ENCODE peak calls at places on chromosomes 3 and 15, in six cellular contexts. One of them, this sample, is unnamed.

GRCh38 chr15:33013827-33014445 is 180.6 kb downstream of the FMN1 start:
- DNase-seq in astrocyte: peak
- DNase-seq in GM23338: no peak
- DNase-seq in BE2C: no peak
- DNase-seq in ovary: no peak
- DNase-seq in foreskin fibroblast: peak
- DNase-seq in this sample: no peak

GRCh38 chr15:46080018-46080417 is 445.2 kb downstream of the SQOR start:
- DNase-seq in astrocyte: no peak
- DNase-seq in GM23338: peak
- DNase-seq in BE2C: peak
- DNase-seq in ovary: no peak
- DNase-seq in foreskin fibroblast: peak
- DNase-seq in this sample: no peak

GRCh38 chr3:63429905-63430304 is 151.8 kb downstream of the SYNPR start:
- DNase-seq in astrocyte: no peak
- DNase-seq in GM23338: no peak
- DNase-seq in BE2C: no peak
- DNase-seq in ovary: no peak
- DNase-seq in foreskin fibroblast: no peak
- DNase-seq in this sample: no peak

GRCh38 chr3:170594528-170594927 is 8.7 kb upstream of the SLC7A14 start:
- DNase-seq in astrocyte: no peak
- DNase-seq in GM23338: no peak
- DNase-seq in BE2C: no peak
- DNase-seq in ovary: no peak
- DNase-seq in foreskin fibroblast: no peak
- DNase-seq in this sample: no peak

GRCh38 chr15:78934063-78935023 is 10.5 kb downstream of the CTSH start:
- DNase-seq in astrocyte: peak
- DNase-seq in GM23338: no peak
- DNase-seq in BE2C: no peak
- DNase-seq in ovary: peak
- DNase-seq in foreskin fibroblast: no peak
- DNase-seq in this sample: no peak

GRCh38 chr3:141901914-141902313 is 25.5 kb downstream of the ATP1B3 start:
- DNase-seq in astrocyte: no peak
- DNase-seq in GM23338: no peak
- DNase-seq in BE2C: no peak
- DNase-seq in ovary: no peak
- DNase-seq in foreskin fibroblast: no peak
- DNase-seq in this sample: no peak

GRCh38 chr3:139301183-139301582 is 42.6 kb upstream of the MRPS22 start:
- DNase-seq in astrocyte: peak
- DNase-seq in GM23338: no peak
- DNase-seq in BE2C: no peak
- DNase-seq in ovary: no peak
- DNase-seq in foreskin fibroblast: no peak
- DNase-seq in this sample: no peak

GRCh38 chr3:110859340-110859739 is 212.3 kb upstream of the NECTIN3 start:
- DNase-seq in astrocyte: no peak
- DNase-seq in GM23338: no peak
- DNase-seq in BE2C: peak
- DNase-seq in ovary: no peak
- DNase-seq in foreskin fibroblast: no peak
- DNase-seq in this sample: no peak

GRCh38 chr15:48566669-48567068 is 78.8 kb downstream of the FBN1 start:
- DNase-seq in astrocyte: peak
- DNase-seq in GM23338: peak
- DNase-seq in BE2C: no peak
- DNase-seq in ovary: no peak
- DNase-seq in foreskin fibroblast: peak
- DNase-seq in this sample: no peak

GRCh38 chr15:45450468-45450867 is 72.1 kb downstream of the SLC30A4 start:
- DNase-seq in astrocyte: no peak
- DNase-seq in GM23338: no peak
- DNase-seq in BE2C: no peak
- DNase-seq in ovary: no peak
- DNase-seq in foreskin fibroblast: no peak
- DNase-seq in this sample: no peak

GRCh38 chr3:19994796-19995195 is 17.3 kb downstream of the PP2D1 start:
- DNase-seq in astrocyte: peak
- DNase-seq in GM23338: no peak
- DNase-seq in BE2C: no peak
- DNase-seq in ovary: no peak
- DNase-seq in foreskin fibroblast: no peak
- DNase-seq in this sample: no peak

GRCh38 chr3:122826315-122826714 is 31.4 kb downstream of the SLC49A4 start:
- DNase-seq in astrocyte: no peak
- DNase-seq in GM23338: no peak
- DNase-seq in BE2C: no peak
- DNase-seq in ovary: no peak
- DNase-seq in foreskin fibroblast: no peak
- DNase-seq in this sample: no peak

GRCh38 chr15:51382787-51383186 is 41.3 kb downstream of the GLDN start:
- DNase-seq in astrocyte: peak
- DNase-seq in GM23338: peak
- DNase-seq in BE2C: peak
- DNase-seq in ovary: no peak
- DNase-seq in foreskin fibroblast: peak
- DNase-seq in this sample: no peak

GRCh38 chr3:38579551-38580449 is 69.7 kb downstream of the SCN5A start:
- DNase-seq in astrocyte: peak
- DNase-seq in GM23338: no peak
- DNase-seq in BE2C: peak
- DNase-seq in ovary: no peak
- DNase-seq in foreskin fibroblast: peak
- DNase-seq in this sample: no peak

GRCh38 chr3:66036586-66037061 is 2.1 kb downstream of the MAGI1 start:
- DNase-seq in astrocyte: peak
- DNase-seq in GM23338: peak
- DNase-seq in BE2C: no peak
- DNase-seq in ovary: no peak
- DNase-seq in foreskin fibroblast: no peak
- DNase-seq in this sample: no peak

GRCh38 chr3:24678021-24678420 is 183.4 kb upstream of the THRB start:
- DNase-seq in astrocyte: no peak
- DNase-seq in GM23338: no peak
- DNase-seq in BE2C: no peak
- DNase-seq in ovary: no peak
- DNase-seq in foreskin fibroblast: no peak
- DNase-seq in this sample: no peak

GRCh38 chr15:73368301-73369072 is at the start of gene HCN4:
- DNase-seq in astrocyte: no peak
- DNase-seq in GM23338: peak
- DNase-seq in BE2C: no peak
- DNase-seq in ovary: no peak
- DNase-seq in foreskin fibroblast: no peak
- DNase-seq in this sample: peak

GRCh38 chr3:121566773-121567172 is 976 bp upstream of the ARGFX start:
- DNase-seq in astrocyte: no peak
- DNase-seq in GM23338: no peak
- DNase-seq in BE2C: no peak
- DNase-seq in ovary: no peak
- DNase-seq in foreskin fibroblast: no peak
- DNase-seq in this sample: no peak

GRCh38 chr3:138051946-138052802 is 42.2 kb downstream of the CLDN18 start:
- DNase-seq in astrocyte: no peak
- DNase-seq in GM23338: peak
- DNase-seq in BE2C: peak
- DNase-seq in ovary: peak
- DNase-seq in foreskin fibroblast: peak
- DNase-seq in this sample: no peak

GRCh38 chr15:99442268-99442897 is 123.4 kb upstream of the MEF2A start:
- DNase-seq in astrocyte: peak
- DNase-seq in GM23338: no peak
- DNase-seq in BE2C: peak
- DNase-seq in ovary: peak
- DNase-seq in foreskin fibroblast: peak
- DNase-seq in this sample: no peak

GRCh38 chr15:95932141-95932540 is 398.4 kb upstream of the NR2F2 start:
- DNase-seq in astrocyte: no peak
- DNase-seq in GM23338: no peak
- DNase-seq in BE2C: no peak
- DNase-seq in ovary: no peak
- DNase-seq in foreskin fibroblast: no peak
- DNase-seq in this sample: no peak
- TF ChIP-seq CTCF in astrocyte: no peak
- TF ChIP-seq CTCF in GM23338: no peak
- TF ChIP-seq CTCF in BE2C: no peak
- TF ChIP-seq CTCF in ovary: no peak
- TF ChIP-seq CTCF in foreskin fibroblast: no peak
- TF ChIP-seq CTCF in this sample: no peak

DNA sequence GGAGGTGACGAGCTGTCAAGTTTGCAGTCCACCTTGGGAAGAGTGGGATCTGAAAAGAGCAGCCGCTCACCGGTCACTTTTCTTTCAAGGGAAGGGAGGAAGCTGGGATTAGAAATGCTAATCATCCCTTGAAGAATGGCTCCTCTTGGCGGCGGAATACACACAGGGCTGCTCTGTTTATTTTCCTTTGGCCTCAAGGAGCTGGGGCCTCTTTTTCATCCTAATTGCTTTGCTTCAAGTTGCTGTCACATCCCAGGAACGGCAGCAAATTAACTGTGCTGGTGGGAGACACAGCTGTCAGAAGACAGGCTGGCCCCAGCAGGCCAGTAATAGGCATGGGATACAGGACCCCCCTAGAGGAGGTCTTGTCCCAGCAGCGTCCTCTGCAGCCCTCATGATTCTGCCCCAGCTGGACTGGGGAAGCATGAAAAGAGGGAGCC is 6.7 kb downstream of the KBTBD13 start:
- DNase-seq in astrocyte: peak
- DNase-seq in GM23338: peak
- DNase-seq in BE2C: no peak
- DNase-seq in ovary: no peak
- DNase-seq in foreskin fibroblast: peak
- DNase-seq in this sample: no peak
- TF ChIP-seq CTCF in astrocyte: peak
- TF ChIP-seq CTCF in GM23338: peak
- TF ChIP-seq CTCF in BE2C: no peak
- TF ChIP-seq CTCF in ovary: peak
- TF ChIP-seq CTCF in foreskin fibroblast: peak
- TF ChIP-seq CTCF in this sample: peak

GRCh38 chr3:113825090-113825489 is 13.5 kb upstream of the GRAMD1C start:
- DNase-seq in astrocyte: no peak
- DNase-seq in GM23338: peak
- DNase-seq in BE2C: no peak
- DNase-seq in ovary: no peak
- DNase-seq in foreskin fibroblast: no peak
- DNase-seq in this sample: no peak
- TF ChIP-seq CTCF in astrocyte: peak
- TF ChIP-seq CTCF in GM23338: peak
- TF ChIP-seq CTCF in BE2C: peak
- TF ChIP-seq CTCF in ovary: no peak
- TF ChIP-seq CTCF in foreskin fibroblast: peak
- TF ChIP-seq CTCF in this sample: no peak

DNA sequence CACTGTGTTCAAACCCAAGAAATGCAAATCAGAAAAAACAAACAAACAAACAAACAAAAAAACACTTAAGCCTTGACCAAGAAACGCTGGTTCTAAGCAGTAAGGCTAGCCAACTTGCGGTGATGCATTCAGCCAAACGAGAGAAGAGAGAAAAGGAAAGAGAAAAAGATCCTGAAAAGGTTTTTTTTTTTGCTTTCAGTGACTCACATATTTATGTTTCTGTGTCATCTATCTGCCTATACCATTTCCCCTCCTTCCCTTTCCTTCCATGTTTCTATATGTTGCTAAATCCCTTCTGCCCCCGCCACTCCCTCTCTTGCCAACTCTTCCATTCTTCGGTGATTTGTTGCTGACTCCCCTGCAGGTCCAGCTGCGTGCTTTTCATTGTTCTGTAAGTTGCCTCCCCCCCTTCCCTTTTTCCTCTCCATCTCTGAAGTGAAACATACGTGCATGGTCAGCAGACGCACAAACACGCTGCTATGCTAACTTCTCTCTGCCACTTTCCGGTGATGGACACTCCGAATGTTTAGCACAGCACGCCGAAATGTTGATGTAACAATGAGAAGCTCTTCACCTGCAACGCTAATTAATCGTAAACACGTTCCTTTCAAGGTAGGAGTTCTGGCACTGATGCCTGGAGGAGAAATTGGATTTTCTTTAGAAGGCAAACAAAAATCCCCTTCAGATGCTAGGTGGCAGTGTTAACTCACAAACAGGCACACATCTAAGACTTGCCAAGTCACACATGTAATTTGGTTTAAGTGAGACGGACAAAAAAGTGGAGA is 154.5 kb downstream of the TUSC7 start:
- DNase-seq in astrocyte: peak
- DNase-seq in GM23338: peak
- DNase-seq in BE2C: peak
- DNase-seq in ovary: no peak
- DNase-seq in foreskin fibroblast: peak
- DNase-seq in this sample: no peak
- TF ChIP-seq CTCF in astrocyte: peak
- TF ChIP-seq CTCF in GM23338: peak
- TF ChIP-seq CTCF in BE2C: peak
- TF ChIP-seq CTCF in ovary: no peak
- TF ChIP-seq CTCF in foreskin fibroblast: peak
- TF ChIP-seq CTCF in this sample: peak

GRCh38 chr3:195549931-195550519 is 6.9 kb upstream of the PPP1R2 start:
- DNase-seq in astrocyte: no peak
- DNase-seq in GM23338: no peak
- DNase-seq in BE2C: no peak
- DNase-seq in ovary: no peak
- DNase-seq in foreskin fibroblast: no peak
- DNase-seq in this sample: no peak
- TF ChIP-seq CTCF in astrocyte: no peak
- TF ChIP-seq CTCF in GM23338: no peak
- TF ChIP-seq CTCF in BE2C: no peak
- TF ChIP-seq CTCF in ovary: no peak
- TF ChIP-seq CTCF in foreskin fibroblast: no peak
- TF ChIP-seq CTCF in this sample: no peak

This sample was measured in D721Med.